ENCODE peak calls at places on chromosomes 5 and 9, in eight cellular contexts. One of them, this sample, is unnamed. For H3K36me3 and H3K4me1, the result is how much of the 10 kb centered on the place peaks cover.

GRCh38 chr9:42388846-42389245 is 205.4 kb downstream of the SPATA31A6 start:
- DNase-seq in PC-3: no peak
- DNase-seq in heart right ventricle: no peak
- DNase-seq in transverse colon: no peak
- DNase-seq in aorta: no peak
- DNase-seq in suprapubic skin: no peak
- DNase-seq in upper lobe of right lung: no peak
- DNase-seq in CD8-positive, alpha-beta T cell: no peak
- DNase-seq in this sample: no peak

GRCh38 chr5:150154618-150155134 is 969 bp downstream of the PDGFRB start:
- DNase-seq in transverse colon: no peak
- DNase-seq in upper lobe of right lung: no peak
- DNase-seq in heart right ventricle: no peak
- DNase-seq in aorta: no peak
- DNase-seq in suprapubic skin: no peak
- DNase-seq in PC-3: no peak
- DNase-seq in CD8-positive, alpha-beta T cell: no peak
- DNase-seq in this sample: no peak

GRCh38 chr5:125465703-125466102 is 719.3 kb upstream of the ZNF608 start:
- DNase-seq in CD8-positive, alpha-beta T cell: no peak
- DNase-seq in suprapubic skin: no peak
- DNase-seq in aorta: no peak
- DNase-seq in upper lobe of right lung: no peak
- DNase-seq in PC-3: no peak
- DNase-seq in heart right ventricle: no peak
- DNase-seq in transverse colon: no peak
- DNase-seq in this sample: no peak

GRCh38 chr5:141512390-141513020 is 23.6 kb downstream of the PCDHGC5 start:
- DNase-seq in suprapubic skin: peak
- DNase-seq in transverse colon: peak
- DNase-seq in PC-3: peak
- DNase-seq in aorta: peak
- DNase-seq in CD8-positive, alpha-beta T cell: peak
- DNase-seq in heart right ventricle: peak
- DNase-seq in upper lobe of right lung: peak
- DNase-seq in this sample: no peak

GRCh38 chr5:64505769-64506566 is at the start of gene RGS7BP:
- DNase-seq in PC-3: peak
- DNase-seq in suprapubic skin: no peak
- DNase-seq in CD8-positive, alpha-beta T cell: no peak
- DNase-seq in heart right ventricle: peak
- DNase-seq in upper lobe of right lung: peak
- DNase-seq in aorta: peak
- DNase-seq in transverse colon: no peak
- DNase-seq in this sample: no peak

GRCh38 chr9:111036946-111037743 is 1.1 kb downstream of the LPAR1 start:
- DNase-seq in suprapubic skin: no peak
- DNase-seq in heart right ventricle: no peak
- DNase-seq in upper lobe of right lung: no peak
- DNase-seq in transverse colon: no peak
- DNase-seq in PC-3: peak
- DNase-seq in aorta: no peak
- DNase-seq in CD8-positive, alpha-beta T cell: no peak
- DNase-seq in this sample: no peak

GRCh38 chr5:35138232-35138631 is 90.5 kb upstream of the AGXT2 start:
- DNase-seq in PC-3: peak
- DNase-seq in CD8-positive, alpha-beta T cell: no peak
- DNase-seq in upper lobe of right lung: no peak
- DNase-seq in heart right ventricle: no peak
- DNase-seq in suprapubic skin: no peak
- DNase-seq in aorta: no peak
- DNase-seq in transverse colon: no peak
- DNase-seq in this sample: no peak

GRCh38 chr9:114777841-114778240 is 28.0 kb downstream of the TNFSF15 start:
- DNase-seq in PC-3: no peak
- DNase-seq in transverse colon: no peak
- DNase-seq in CD8-positive, alpha-beta T cell: no peak
- DNase-seq in heart right ventricle: no peak
- DNase-seq in aorta: no peak
- DNase-seq in suprapubic skin: no peak
- DNase-seq in upper lobe of right lung: no peak
- DNase-seq in this sample: no peak

GRCh38 chr9:92974161-92974661 is 26.9 kb downstream of the FGD3 start:
- DNase-seq in upper lobe of right lung: peak
- DNase-seq in suprapubic skin: no peak
- DNase-seq in transverse colon: no peak
- DNase-seq in PC-3: peak
- DNase-seq in aorta: no peak
- DNase-seq in heart right ventricle: no peak
- DNase-seq in CD8-positive, alpha-beta T cell: no peak
- DNase-seq in this sample: no peak
- H3K36me3 ChIP-seq in upper lobe of right lung: under half
- H3K36me3 ChIP-seq in suprapubic skin: under half
- H3K36me3 ChIP-seq in transverse colon: under half
- H3K36me3 ChIP-seq in PC-3: under half
- H3K36me3 ChIP-seq in aorta: under half
- H3K36me3 ChIP-seq in heart right ventricle: under half
- H3K36me3 ChIP-seq in CD8-positive, alpha-beta T cell: under half
- H3K36me3 ChIP-seq in this sample: under half

GRCh38 chr9:109088221-109088620 is 31.5 kb downstream of the TMEM245 start:
- DNase-seq in suprapubic skin: no peak
- DNase-seq in heart right ventricle: no peak
- DNase-seq in PC-3: no peak
- DNase-seq in aorta: no peak
- DNase-seq in CD8-positive, alpha-beta T cell: no peak
- DNase-seq in transverse colon: no peak
- DNase-seq in upper lobe of right lung: no peak
- DNase-seq in this sample: no peak
- H3K4me1 ChIP-seq in suprapubic skin: under half
- H3K4me1 ChIP-seq in heart right ventricle: under half
- H3K4me1 ChIP-seq in PC-3: under half
- H3K4me1 ChIP-seq in aorta: under half
- H3K4me1 ChIP-seq in CD8-positive, alpha-beta T cell: under half
- H3K4me1 ChIP-seq in transverse colon: under half
- H3K4me1 ChIP-seq in upper lobe of right lung: under half
- H3K4me1 ChIP-seq in this sample: under half

DNA sequence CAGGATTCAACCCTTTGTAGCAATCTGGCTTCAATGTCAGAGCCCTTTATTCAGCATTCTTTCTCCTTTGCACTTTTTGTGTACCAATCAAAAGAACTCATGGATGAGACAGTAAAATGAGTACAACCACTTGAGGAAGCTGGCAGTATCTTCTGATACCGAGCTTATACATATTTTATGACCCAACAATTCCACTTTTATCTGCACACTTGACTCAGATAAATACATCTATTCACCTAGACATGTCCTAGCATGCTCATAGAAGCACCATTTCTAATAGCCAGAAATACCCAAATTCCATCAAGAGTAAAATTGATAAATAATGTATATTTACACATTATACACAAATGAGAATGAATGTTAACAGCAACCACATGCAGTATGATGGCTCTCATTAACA is 111.2 kb upstream of the PTGER4 start:
- DNase-seq in aorta: no peak
- DNase-seq in PC-3: no peak
- DNase-seq in CD8-positive, alpha-beta T cell: no peak
- DNase-seq in heart right ventricle: no peak
- DNase-seq in upper lobe of right lung: no peak
- DNase-seq in transverse colon: no peak
- DNase-seq in suprapubic skin: no peak
- DNase-seq in this sample: no peak
- H3K36me3 ChIP-seq in aorta: under half
- H3K36me3 ChIP-seq in PC-3: under half
- H3K36me3 ChIP-seq in CD8-positive, alpha-beta T cell: under half
- H3K36me3 ChIP-seq in heart right ventricle: under half
- H3K36me3 ChIP-seq in upper lobe of right lung: under half
- H3K36me3 ChIP-seq in transverse colon: under half
- H3K36me3 ChIP-seq in suprapubic skin: under half
- H3K36me3 ChIP-seq in this sample: under half

GRCh38 chr5:92922231-92922967 is 658.6 kb downstream of the NR2F1-AS1 start:
- DNase-seq in suprapubic skin: no peak
- DNase-seq in PC-3: no peak
- DNase-seq in heart right ventricle: no peak
- DNase-seq in upper lobe of right lung: no peak
- DNase-seq in aorta: no peak
- DNase-seq in CD8-positive, alpha-beta T cell: no peak
- DNase-seq in transverse colon: no peak
- DNase-seq in this sample: no peak
- H3K4me1 ChIP-seq in suprapubic skin: under half
- H3K4me1 ChIP-seq in PC-3: under half
- H3K4me1 ChIP-seq in heart right ventricle: under half
- H3K4me1 ChIP-seq in upper lobe of right lung: under half
- H3K4me1 ChIP-seq in aorta: under half
- H3K4me1 ChIP-seq in CD8-positive, alpha-beta T cell: under half
- H3K4me1 ChIP-seq in transverse colon: under half
- H3K4me1 ChIP-seq in this sample: under half

GRCh38 chr5:116084891-116085715 is at the start of gene COMMD10:
- DNase-seq in aorta: peak
- DNase-seq in CD8-positive, alpha-beta T cell: peak
- DNase-seq in PC-3: peak
- DNase-seq in heart right ventricle: peak
- DNase-seq in upper lobe of right lung: peak
- DNase-seq in transverse colon: peak
- DNase-seq in suprapubic skin: peak
- DNase-seq in this sample: peak

GRCh38 chr5:116088062-116088461 is 3.2 kb downstream of the COMMD10 start:
- DNase-seq in transverse colon: no peak
- DNase-seq in CD8-positive, alpha-beta T cell: no peak
- DNase-seq in aorta: no peak
- DNase-seq in suprapubic skin: no peak
- DNase-seq in heart right ventricle: no peak
- DNase-seq in upper lobe of right lung: no peak
- DNase-seq in PC-3: no peak
- DNase-seq in this sample: no peak

GRCh38 chr5:116090192-116090790 is 5.5 kb downstream of the COMMD10 start:
- DNase-seq in suprapubic skin: no peak
- DNase-seq in upper lobe of right lung: no peak
- DNase-seq in aorta: no peak
- DNase-seq in heart right ventricle: no peak
- DNase-seq in transverse colon: no peak
- DNase-seq in PC-3: no peak
- DNase-seq in CD8-positive, alpha-beta T cell: no peak
- DNase-seq in this sample: no peak
- H3K36me3 ChIP-seq in suprapubic skin: under half
- H3K36me3 ChIP-seq in upper lobe of right lung: half or more
- H3K36me3 ChIP-seq in aorta: under half
- H3K36me3 ChIP-seq in heart right ventricle: under half
- H3K36me3 ChIP-seq in transverse colon: under half
- H3K36me3 ChIP-seq in PC-3: under half
- H3K36me3 ChIP-seq in CD8-positive, alpha-beta T cell: under half
- H3K36me3 ChIP-seq in this sample: under half

GRCh38 chr9:134388289-134388808 is 62.1 kb downstream of the RXRA start:
- DNase-seq in CD8-positive, alpha-beta T cell: no peak
- DNase-seq in PC-3: no peak
- DNase-seq in suprapubic skin: no peak
- DNase-seq in transverse colon: no peak
- DNase-seq in heart right ventricle: no peak
- DNase-seq in upper lobe of right lung: no peak
- DNase-seq in aorta: no peak
- DNase-seq in this sample: no peak

GRCh38 chr9:134386951-134387831 is 60.9 kb downstream of the RXRA start:
- DNase-seq in aorta: no peak
- DNase-seq in transverse colon: peak
- DNase-seq in CD8-positive, alpha-beta T cell: no peak
- DNase-seq in heart right ventricle: no peak
- DNase-seq in suprapubic skin: no peak
- DNase-seq in upper lobe of right lung: no peak
- DNase-seq in PC-3: no peak
- DNase-seq in this sample: no peak

GRCh38 chr9:134389659-134390058 is 63.4 kb downstream of the RXRA start:
- DNase-seq in suprapubic skin: no peak
- DNase-seq in transverse colon: no peak
- DNase-seq in aorta: no peak
- DNase-seq in PC-3: no peak
- DNase-seq in CD8-positive, alpha-beta T cell: no peak
- DNase-seq in upper lobe of right lung: no peak
- DNase-seq in heart right ventricle: no peak
- DNase-seq in this sample: no peak

GRCh38 chr9:134390537-134390936 is 64.3 kb downstream of the RXRA start:
- DNase-seq in suprapubic skin: no peak
- DNase-seq in PC-3: no peak
- DNase-seq in transverse colon: no peak
- DNase-seq in upper lobe of right lung: no peak
- DNase-seq in heart right ventricle: no peak
- DNase-seq in aorta: no peak
- DNase-seq in CD8-positive, alpha-beta T cell: peak
- DNase-seq in this sample: no peak

DNA sequence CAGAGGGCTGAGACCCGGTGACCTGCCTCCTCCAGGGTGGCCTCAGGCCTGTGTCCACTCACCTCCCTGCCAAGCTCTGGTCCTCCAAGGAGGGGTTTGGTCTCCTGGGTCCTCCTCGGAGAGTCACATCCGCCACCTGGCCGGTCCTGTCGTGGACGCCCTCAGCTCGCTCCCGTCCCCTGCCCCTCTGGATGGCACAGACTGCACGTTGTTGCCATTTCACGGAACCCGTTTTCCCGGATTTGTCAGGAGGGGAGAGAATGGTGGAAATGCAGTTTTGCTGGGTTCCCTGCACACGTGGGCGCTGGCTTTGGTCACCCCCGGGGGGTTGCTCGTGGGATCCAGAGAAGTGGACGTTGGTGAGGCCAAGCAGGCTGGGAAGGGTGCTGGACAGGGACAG is 62.7 kb downstream of the RXRA start:
- DNase-seq in CD8-positive, alpha-beta T cell: no peak
- DNase-seq in suprapubic skin: no peak
- DNase-seq in PC-3: no peak
- DNase-seq in transverse colon: no peak
- DNase-seq in heart right ventricle: no peak
- DNase-seq in aorta: no peak
- DNase-seq in upper lobe of right lung: no peak
- DNase-seq in this sample: no peak
- H3K4me1 ChIP-seq in CD8-positive, alpha-beta T cell: under half
- H3K4me1 ChIP-seq in suprapubic skin: half or more
- H3K4me1 ChIP-seq in PC-3: under half
- H3K4me1 ChIP-seq in transverse colon: half or more
- H3K4me1 ChIP-seq in heart right ventricle: half or more
- H3K4me1 ChIP-seq in aorta: under half
- H3K4me1 ChIP-seq in upper lobe of right lung: half or more
- H3K4me1 ChIP-seq in this sample: under half

This sample was measured in iPS DF 6.9.